ENCODE peak calls at places on chromosomes 7 and 10, in six cellular contexts. D is astrocyte of the spinal cord, A is spleen, H is lung, G is hepatocyte, K is tibial artery. L is an unnamed sample.

GRCh38 chr7:117834983-117835664 is 38.1 kb downstream of the CTTNBP2 start:
- DNase-seq in D (no peak), K (no peak), A (no peak), G (no peak), H (no peak), L (no peak)

GRCh38 chr7:50640779-50641178 is 75.6 kb upstream of the DDC start:
- DNase-seq in H (peak), K (peak), D (no peak), A (no peak), G (no peak), L (no peak)

GRCh38 chr10:1328409-1328808 is 272.2 kb downstream of the WDR37 start:
- DNase-seq in H (no peak), G (no peak), K (no peak), A (no peak), D (no peak), L (no peak)

GRCh38 chr10:104036518-104037260 is 49.0 kb downstream of the COL17A1 start:
- DNase-seq in A (no peak), K (no peak), D (no peak), G (no peak), H (no peak), L (no peak)

GRCh38 chr7:70215491-70215890 is 617.2 kb downstream of the AUTS2 start:
- DNase-seq in G (no peak), K (no peak), H (no peak), A (no peak), D (peak), L (no peak)

GRCh38 chr10:118045842-118046490 is 775 bp downstream of the RAB11FIP2 start:
- DNase-seq in K (peak), G (peak), H (peak), A (no peak), D (peak), L (peak)

GRCh38 chr10:47127188-47127587 is 172.8 kb upstream of the GDF10 start:
- DNase-seq in A (no peak), D (no peak), H (no peak), K (no peak), G (no peak), L (no peak)

GRCh38 chr7:154693646-154694045 is 309.3 kb downstream of the PAXIP1 start:
- DNase-seq in K (no peak), D (no peak), G (no peak), A (no peak), H (no peak), L (no peak)

GRCh38 chr7:93043393-93043985 is 74.3 kb downstream of the SAMD9 start:
- DNase-seq in A (peak), D (peak), K (no peak), H (no peak), G (peak), L (no peak)

GRCh38 chr7:69775231-69775771 is 177.0 kb downstream of the AUTS2 start:
- DNase-seq in D (no peak), G (peak), K (no peak), H (no peak), A (no peak), L (no peak)

GRCh38 chr10:131621784-131622624 is 278.8 kb upstream of the PPP2R2D start:
- DNase-seq in D (no peak), H (no peak), A (no peak), G (no peak), K (no peak), L (no peak)

GRCh38 chr10:92052088-92052487 is 128.5 kb downstream of the BTAF1 start:
- DNase-seq in H (peak), K (no peak), D (no peak), A (no peak), G (no peak), L (no peak)

GRCh38 chr7:135342887-135343286 is 109.2 kb downstream of the STRA8 start:
- DNase-seq in D (no peak), G (no peak), A (no peak), K (no peak), H (no peak), L (no peak)

GRCh38 chr10:101816913-101817541 is 1.2 kb downstream of the OGA start:
- DNase-seq in A (no peak), H (no peak), K (no peak), D (no peak), G (no peak), L (no peak)

GRCh38 chr7:3916146-3916545 is 615.1 kb downstream of the SDK1 start:
- DNase-seq in D (peak), G (no peak), K (no peak), H (no peak), A (no peak), L (no peak)

GRCh38 chr7:816751-817671 is 15.3 kb upstream of the SUN1 start:
- DNase-seq in K (no peak), D (peak), A (peak), G (peak), H (no peak), L (no peak)

GRCh38 chr10:12638103-12638502 is 288.8 kb downstream of the CAMK1D start:
- DNase-seq in A (no peak), K (no peak), D (peak), G (peak), H (no peak), L (no peak)

GRCh38 chr10:110978204-110978603 is 58.8 kb downstream of the SHOC2 start:
- DNase-seq in G (no peak), K (no peak), A (no peak), D (peak), H (no peak), L (no peak)

GRCh38 chr10:4843525-4844180 is 17.6 kb downstream of the AKR1E2 start:
- DNase-seq in K (no peak), D (no peak), G (no peak), H (no peak), A (no peak), L (no peak)
- H3K4me3 ChIP-seq in K (no peak), D (no peak), G (no peak), H (no peak), A (no peak), L (no peak)

DNA sequence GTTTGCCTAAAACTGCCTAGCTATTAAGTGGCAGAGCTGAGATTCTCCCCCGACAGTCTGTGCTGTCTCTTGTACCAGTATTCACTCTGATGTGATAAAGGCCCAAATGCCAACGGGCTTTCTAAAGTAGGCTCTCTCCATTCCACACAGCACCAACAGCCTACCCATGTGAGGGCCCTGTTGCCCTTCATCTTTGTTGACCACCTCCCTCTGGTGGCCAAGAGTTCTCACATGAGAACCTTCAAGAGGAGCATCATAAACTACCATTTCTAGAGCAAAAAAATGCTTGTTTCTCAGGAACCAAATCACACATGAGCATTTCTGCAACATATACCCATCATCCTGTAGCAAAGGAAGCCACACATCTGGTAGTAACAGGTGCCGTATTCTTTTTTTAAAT is 185.8 kb downstream of the GRM8 start:
- DNase-seq in K (no peak), D (no peak), H (no peak), A (no peak), G (peak), L (no peak)
- TF ChIP-seq CTCF in K (no peak), D (no peak), H (no peak), A (no peak), G (peak), L (no peak)

DNA sequence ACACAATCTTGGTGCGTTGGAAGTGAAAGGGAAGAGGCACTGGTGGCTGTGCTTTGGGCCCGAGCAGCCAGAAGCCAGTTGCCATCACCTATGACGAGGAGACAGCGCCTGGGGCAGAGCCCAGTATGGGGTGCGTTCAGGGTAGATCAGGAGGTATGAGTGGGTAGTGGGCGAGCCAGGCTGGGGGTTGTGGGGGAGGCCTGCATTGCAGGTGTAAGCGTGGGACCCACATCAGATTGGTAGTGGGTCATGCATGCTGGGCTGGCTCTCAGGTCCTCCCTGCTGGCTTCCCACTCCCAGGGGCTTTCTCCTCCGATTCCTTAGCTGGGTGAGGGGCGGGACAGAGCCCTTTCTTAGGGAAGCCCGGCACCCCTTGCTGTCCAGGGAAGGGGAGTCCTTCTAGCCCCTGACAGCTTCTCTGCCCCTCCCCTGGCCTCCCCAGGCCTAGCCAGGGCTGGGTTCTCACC is 445 bp upstream of the PVRIG start:
- DNase-seq in A (peak), G (no peak), D (no peak), H (no peak), K (no peak), L (no peak)
- H3K4me3 ChIP-seq in A (peak), G (no peak), D (no peak), H (no peak), K (no peak), L (no peak)

DNA sequence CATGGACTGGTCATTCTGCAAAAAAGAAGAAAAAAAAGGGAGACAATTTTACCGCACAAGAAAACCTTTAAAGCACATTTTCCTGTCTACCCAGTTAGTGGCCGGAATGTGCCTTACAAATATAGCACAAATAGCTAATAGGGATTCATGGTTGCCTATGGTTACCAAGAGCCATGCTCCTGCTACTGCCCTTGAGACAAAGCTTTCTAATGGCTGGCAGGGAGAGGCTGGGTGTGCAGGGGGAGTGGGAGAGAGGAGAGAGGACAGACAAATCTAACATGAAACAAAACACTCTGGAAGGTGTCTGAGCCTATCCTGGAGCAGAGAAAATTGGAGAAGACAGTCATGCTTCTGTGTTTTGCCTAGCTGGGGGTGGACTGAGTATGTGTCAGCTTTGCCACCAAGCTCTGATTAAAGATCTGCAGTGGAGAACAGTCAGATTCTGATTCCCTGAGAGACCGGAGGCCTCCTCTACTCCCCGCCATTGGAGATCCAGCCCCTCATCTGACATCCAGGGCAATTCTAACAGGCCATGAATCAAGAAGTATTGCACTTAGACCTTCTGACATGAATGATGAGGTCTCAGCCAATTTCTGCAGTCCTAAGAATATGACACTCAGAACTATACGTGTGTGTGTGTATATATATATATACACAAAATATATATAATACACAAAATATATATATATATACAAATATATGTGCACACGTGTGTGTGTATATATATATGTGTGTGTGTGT is 80.2 kb downstream of the PRTFDC1 start:
- DNase-seq in K (no peak), D (peak), A (no peak), G (no peak), H (no peak), L (no peak)
- TF ChIP-seq CTCF in K (no peak), D (no peak), A (no peak), G (no peak), H (no peak), L (no peak)